ENCODE peak calls at places on chromosome 1, in nine cellular contexts. K is GM23338, F is mesendoderm, G is tibial nerve, R is PC-3, B is skeletal muscle cell, P is Karpas-422, O is lung, E is AG10803. S is an unnamed sample.

GRCh38 chr1:1402081-1402900 is 3.2 kb upstream of the CCNL2 start:
- DNase-seq in K (peak), F (peak), G (no peak), R (peak), B (no peak), P (peak), O (no peak), E (peak), S (peak)

GRCh38 chr1:172951728-172952365 is 98.9 kb downstream of the TNFSF18 start:
- DNase-seq in K (no peak), F (no peak), G (no peak), R (peak), B (peak), P (no peak), O (no peak), E (peak), S (no peak)

GRCh38 chr1:163094589-163094988 is 25.4 kb downstream of the RGS4 start:
- DNase-seq in K (no peak), F (no peak), G (no peak), R (no peak), B (no peak), P (no peak), O (no peak), E (no peak), S (no peak)

GRCh38 chr1:107526524-107527198 is 385.8 kb downstream of the NTNG1 start:
- DNase-seq in K (no peak), F (no peak), G (no peak), R (no peak), B (no peak), P (no peak), O (no peak), E (no peak), S (no peak)

GRCh38 chr1:168835791-168836190 is 106.8 kb upstream of the DPT start:
- DNase-seq in K (no peak), F (no peak), G (no peak), R (no peak), B (no peak), P (no peak), O (no peak), E (no peak), S (no peak)

GRCh38 chr1:2112280-2112701 is 62.1 kb downstream of the PRKCZ start:
- DNase-seq in K (no peak), F (no peak), G (no peak), R (no peak), B (no peak), P (peak), O (no peak), E (no peak), S (no peak)

GRCh38 chr1:5938068-5938740 is 54.0 kb downstream of the NPHP4 start:
- DNase-seq in K (no peak), F (no peak), G (no peak), R (no peak), B (peak), P (no peak), O (no peak), E (peak), S (no peak)

GRCh38 chr1:229283183-229283611 is 12.3 kb downstream of the RAB4A start:
- DNase-seq in K (no peak), F (no peak), G (no peak), R (no peak), B (no peak), P (no peak), O (no peak), E (no peak), S (no peak)

GRCh38 chr1:219239518-219239917 is 65.8 kb downstream of the LYPLAL1 start:
- DNase-seq in K (no peak), F (no peak), G (no peak), R (no peak), B (no peak), P (no peak), O (no peak), E (no peak), S (no peak)

GRCh38 chr1:18373151-18373550 is 107.6 kb upstream of the KLHDC7A start:
- DNase-seq in K (no peak), F (no peak), G (no peak), R (no peak), B (no peak), P (no peak), O (no peak), E (no peak), S (no peak)

GRCh38 chr1:18376661-18377060 is 104.1 kb upstream of the KLHDC7A start:
- DNase-seq in K (no peak), F (no peak), G (no peak), R (no peak), B (no peak), P (no peak), O (no peak), E (no peak), S (no peak)

DNA sequence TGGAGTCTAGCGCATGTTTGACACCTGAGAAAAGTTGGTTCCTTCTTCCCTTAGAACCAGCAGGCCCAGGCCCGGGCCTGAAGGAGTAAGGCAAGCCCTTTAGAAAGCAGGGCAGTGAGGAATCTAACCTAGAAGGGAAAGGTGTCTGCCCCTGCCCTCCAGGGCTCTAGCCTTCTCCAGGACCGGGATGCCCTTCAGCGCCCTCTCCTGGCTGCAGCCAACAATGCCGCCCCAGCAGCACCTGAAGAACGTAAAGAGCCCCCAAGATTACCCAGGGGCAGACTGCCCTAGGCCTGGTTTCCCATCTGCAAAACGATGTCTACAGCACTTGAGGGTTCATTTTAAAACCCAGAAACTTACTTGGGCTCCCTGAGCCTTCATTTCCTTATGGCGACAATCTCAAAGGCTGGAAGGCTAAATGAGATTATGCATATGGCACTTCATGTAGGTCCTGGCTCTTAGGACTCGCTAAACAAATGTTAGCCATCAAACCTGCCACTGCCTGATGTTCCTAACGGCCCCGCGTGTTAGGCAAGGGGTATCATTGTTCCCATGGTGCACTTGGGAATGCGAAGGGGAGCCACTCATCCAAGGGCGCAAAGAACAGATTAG is 106.7 kb upstream of the KLHDC7A start:
- DNase-seq in K (peak), F (peak), G (no peak), R (no peak), B (no peak), P (peak), O (no peak), E (no peak), S (peak)
- H3K4me3 ChIP-seq in K (no peak), F (no peak), G (no peak), R (no peak), B (no peak), P (no peak), O (no peak), E (no peak), S (no peak)

GRCh38 chr1:109296782-109297181 is 10.0 kb downstream of the MYBPHL start:
- DNase-seq in K (no peak), F (no peak), G (no peak), R (no peak), B (no peak), P (no peak), O (no peak), E (no peak), S (no peak)
- H3K4me3 ChIP-seq in K (no peak), F (no peak), G (no peak), R (no peak), B (no peak), P (no peak), O (no peak), E (no peak), S (no peak)

GRCh38 chr1:245687636-245688535 is 533.1 kb downstream of the KIF26B start:
- DNase-seq in K (peak), F (peak), G (no peak), R (no peak), B (no peak), P (peak), O (no peak), E (no peak), S (no peak)
- H3K4me3 ChIP-seq in K (peak), F (no peak), G (no peak), R (no peak), B (no peak), P (no peak), O (no peak), E (no peak), S (no peak)

GRCh38 chr1:26413031-26413430 is 2.4 kb downstream of the LIN28A start:
- DNase-seq in K (no peak), F (peak), G (no peak), R (no peak), B (no peak), P (no peak), O (no peak), E (no peak), S (no peak)

GRCh38 chr1:26412180-26412840 is 1.7 kb downstream of the LIN28A start:
- DNase-seq in K (peak), F (peak), G (no peak), R (no peak), B (no peak), P (no peak), O (no peak), E (no peak), S (no peak)

GRCh38 chr1:26418865-26419349 is 8.3 kb downstream of the LIN28A start:
- DNase-seq in K (peak), F (peak), G (no peak), R (no peak), B (no peak), P (no peak), O (no peak), E (no peak), S (no peak)

GRCh38 chr1:26419494-26419893 is 8.9 kb downstream of the LIN28A start:
- DNase-seq in K (no peak), F (no peak), G (no peak), R (no peak), B (no peak), P (no peak), O (no peak), E (no peak), S (no peak)

DNA sequence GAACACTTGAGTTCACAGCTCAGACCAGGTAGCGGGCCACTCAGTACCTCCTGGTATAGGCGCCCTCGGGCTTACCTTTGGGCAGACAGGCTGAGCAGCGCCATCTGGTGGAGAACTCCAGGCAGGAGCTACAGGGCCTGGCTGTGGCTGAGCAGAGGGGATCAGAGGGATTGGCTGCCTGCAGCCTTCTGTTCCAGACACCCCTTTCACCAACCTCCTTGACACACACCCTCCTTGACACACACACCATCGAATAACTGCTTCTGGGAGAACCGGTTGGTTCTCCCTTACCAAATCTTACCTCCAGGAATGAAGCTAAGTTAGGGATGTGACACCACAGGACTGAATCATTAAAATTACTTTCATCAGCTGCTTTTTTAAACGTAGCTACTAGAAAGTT is 6.5 kb downstream of the LIN28A start:
- DNase-seq in K (peak), F (peak), G (no peak), R (peak), B (no peak), P (peak), O (peak), E (peak), S (peak)
- H3K4me3 ChIP-seq in K (peak), F (no peak), G (no peak), R (no peak), B (no peak), P (no peak), O (no peak), E (no peak), S (no peak)

DNA sequence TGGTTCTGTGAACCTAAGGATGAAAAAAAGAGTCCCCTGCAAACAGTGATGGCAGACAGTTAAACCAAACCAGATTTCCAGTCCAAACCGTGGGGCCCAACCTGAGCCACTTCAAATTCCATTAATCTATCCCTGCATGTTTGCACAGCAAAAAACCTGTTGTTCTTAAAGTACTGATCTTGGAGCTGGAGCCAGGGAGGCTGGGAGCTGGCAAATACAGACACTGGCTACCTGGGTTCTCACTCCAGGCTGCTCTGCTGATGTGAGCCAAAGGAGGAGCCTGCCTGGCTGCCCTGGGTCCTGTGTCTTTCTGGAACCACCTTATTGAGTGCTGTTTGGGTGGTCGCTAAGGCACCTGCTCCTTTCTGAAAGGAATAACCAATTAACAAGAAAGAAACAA is 16.4 kb downstream of the LDLRAD1 start:
- DNase-seq in K (no peak), F (no peak), G (no peak), R (no peak), B (no peak), P (no peak), O (no peak), E (no peak), S (no peak)
- H3K4me3 ChIP-seq in K (no peak), F (no peak), G (no peak), R (no peak), B (no peak), P (no peak), O (no peak), E (no peak), S (no peak)

GRCh38 chr1:211829343-211830054 is 1.1 kb downstream of the LPGAT1 start:
- DNase-seq in K (peak), F (peak), G (no peak), R (no peak), B (no peak), P (peak), O (no peak), E (peak), S (peak)
- H3K4me3 ChIP-seq in K (peak), F (peak), G (peak), R (peak), B (peak), P (peak), O (peak), E (peak), S (peak)

DNA sequence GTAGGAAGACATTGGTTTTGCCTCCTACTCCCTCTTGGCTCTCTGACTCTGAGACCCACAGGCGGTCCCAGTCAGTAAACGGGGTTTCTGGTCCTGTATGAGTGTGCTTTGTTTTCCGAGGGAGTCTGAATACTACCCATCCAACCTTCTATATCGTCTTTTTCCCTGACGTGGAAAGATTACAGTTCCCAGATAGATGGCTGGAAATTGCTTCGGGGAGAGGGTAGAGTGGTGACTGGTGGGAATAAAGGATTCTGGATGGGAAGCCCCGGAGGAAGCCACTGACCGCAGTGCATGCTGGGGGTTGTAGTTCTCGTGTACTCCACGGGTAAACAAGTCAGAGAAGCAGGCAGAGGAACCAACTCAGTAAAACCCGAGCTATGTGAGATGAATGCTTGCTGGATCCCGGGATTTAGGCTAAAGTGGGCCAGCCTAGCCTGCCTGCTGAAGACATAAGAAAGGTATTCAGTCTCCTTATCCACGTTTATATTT is 66.2 kb upstream of the IRF2BP2 start:
- DNase-seq in K (peak), F (peak), G (peak), R (peak), B (peak), P (peak), O (peak), E (peak), S (peak)
- H3K4me3 ChIP-seq in K (peak), F (no peak), G (peak), R (peak), B (peak), P (peak), O (no peak), E (peak), S (no peak)

S was measured in colonic mucosa.